ENCODE peak calls at places on chromosomes 11 and 22, in four cellular contexts. One of them, this sample, is unnamed.

GRCh38 chr22:23280356-23281052 is 100.2 kb downstream of the BCR start:
- DNase-seq in K562: peak
- DNase-seq in GM12878: no peak
- DNase-seq in HepG2: no peak
- DNase-seq in this sample: no peak

GRCh38 chr11:85539029-85539689 is 88.0 kb downstream of the DLG2 start:
- DNase-seq in K562: no peak
- DNase-seq in GM12878: no peak
- DNase-seq in HepG2: no peak
- DNase-seq in this sample: no peak

GRCh38 chr22:45608763-45609180 is 62.9 kb upstream of the ATXN10 start:
- DNase-seq in K562: no peak
- DNase-seq in GM12878: no peak
- DNase-seq in HepG2: no peak
- DNase-seq in this sample: no peak

GRCh38 chr11:1786466-1786865 is 22.7 kb upstream of the CTSD start:
- DNase-seq in K562: no peak
- DNase-seq in GM12878: no peak
- DNase-seq in HepG2: no peak
- DNase-seq in this sample: no peak

GRCh38 chr11:108007819-108008218 is 879 bp upstream of the CUL5 start:
- DNase-seq in K562: no peak
- DNase-seq in GM12878: no peak
- DNase-seq in HepG2: no peak
- DNase-seq in this sample: no peak

GRCh38 chr22:47369020-47369419 is 606.6 kb downstream of the TBC1D22A start:
- DNase-seq in K562: no peak
- DNase-seq in GM12878: no peak
- DNase-seq in HepG2: no peak
- DNase-seq in this sample: no peak

GRCh38 chr11:11978792-11979486 is 29.5 kb downstream of the DKK3 start:
- DNase-seq in K562: no peak
- DNase-seq in GM12878: no peak
- DNase-seq in HepG2: no peak
- DNase-seq in this sample: no peak

GRCh38 chr11:47918370-47918690 is 62.0 kb upstream of the PTPRJ start:
- DNase-seq in K562: peak
- DNase-seq in GM12878: no peak
- DNase-seq in HepG2: peak
- DNase-seq in this sample: no peak

GRCh38 chr11:113286509-113287497 is 27.6 kb upstream of the TTC12 start:
- DNase-seq in K562: no peak
- DNase-seq in GM12878: no peak
- DNase-seq in HepG2: no peak
- DNase-seq in this sample: no peak

GRCh38 chr11:23502821-23503220 is 642.5 kb upstream of the CCDC179 start:
- DNase-seq in K562: no peak
- DNase-seq in GM12878: no peak
- DNase-seq in HepG2: no peak
- DNase-seq in this sample: no peak

GRCh38 chr11:134120143-134120850 is 51.4 kb downstream of the JAM3 start:
- DNase-seq in K562: no peak
- DNase-seq in GM12878: no peak
- DNase-seq in HepG2: no peak
- DNase-seq in this sample: no peak

GRCh38 chr11:73055655-73056354 is 86.3 kb downstream of the FCHSD2 start:
- DNase-seq in K562: no peak
- DNase-seq in GM12878: no peak
- DNase-seq in HepG2: no peak
- DNase-seq in this sample: no peak
- TF ChIP-seq TARDBP in K562: no peak
- TF ChIP-seq TARDBP in GM12878: no peak
- TF ChIP-seq TARDBP in HepG2: no peak
- TF ChIP-seq TARDBP in this sample: no peak

GRCh38 chr22:43266117-43266516 is 77.1 kb downstream of the SCUBE1 start:
- DNase-seq in K562: no peak
- DNase-seq in GM12878: no peak
- DNase-seq in HepG2: no peak
- DNase-seq in this sample: no peak
- TF ChIP-seq FOXK2 in K562: no peak
- TF ChIP-seq FOXK2 in GM12878: no peak
- TF ChIP-seq FOXK2 in HepG2: no peak
- TF ChIP-seq FOXK2 in this sample: no peak

DNA sequence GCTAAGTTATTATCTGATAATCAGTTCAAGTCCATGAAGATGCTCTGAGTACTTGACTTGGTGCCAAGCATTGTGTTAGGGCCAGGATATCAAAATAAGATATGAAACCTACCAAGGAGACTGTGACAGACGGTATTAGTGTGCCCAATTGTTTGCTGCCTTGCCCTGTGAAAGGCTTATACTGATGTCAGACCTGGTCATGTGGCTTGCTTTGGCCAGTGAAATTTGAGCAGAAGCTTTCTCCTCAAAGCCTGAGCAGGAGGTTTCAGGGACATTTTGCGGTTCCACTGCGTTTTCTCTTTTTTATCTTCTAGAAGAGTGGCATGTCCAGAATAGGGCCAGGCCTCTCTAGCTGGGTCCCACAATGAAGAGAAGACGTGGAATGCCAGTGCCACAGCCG is 15.8 kb upstream of the PKNOX2 start:
- DNase-seq in K562: no peak
- DNase-seq in GM12878: no peak
- DNase-seq in HepG2: no peak
- DNase-seq in this sample: no peak
- TF ChIP-seq TARDBP in K562: no peak
- TF ChIP-seq TARDBP in GM12878: no peak
- TF ChIP-seq TARDBP in HepG2: no peak
- TF ChIP-seq TARDBP in this sample: no peak

GRCh38 chr22:40313007-40313406 is 33.3 kb upstream of the ADSL start:
- DNase-seq in K562: no peak
- DNase-seq in GM12878: no peak
- DNase-seq in HepG2: no peak
- DNase-seq in this sample: no peak
- TF ChIP-seq FOXK2 in K562: no peak
- TF ChIP-seq FOXK2 in GM12878: no peak
- TF ChIP-seq FOXK2 in HepG2: no peak
- TF ChIP-seq FOXK2 in this sample: no peak

GRCh38 chr22:27474112-27474571 is 327.4 kb downstream of the MN1 start:
- DNase-seq in K562: no peak
- DNase-seq in GM12878: no peak
- DNase-seq in HepG2: no peak
- DNase-seq in this sample: no peak
- TF ChIP-seq TARDBP in K562: no peak
- TF ChIP-seq TARDBP in GM12878: no peak
- TF ChIP-seq TARDBP in HepG2: no peak
- TF ChIP-seq TARDBP in this sample: no peak

DNA sequence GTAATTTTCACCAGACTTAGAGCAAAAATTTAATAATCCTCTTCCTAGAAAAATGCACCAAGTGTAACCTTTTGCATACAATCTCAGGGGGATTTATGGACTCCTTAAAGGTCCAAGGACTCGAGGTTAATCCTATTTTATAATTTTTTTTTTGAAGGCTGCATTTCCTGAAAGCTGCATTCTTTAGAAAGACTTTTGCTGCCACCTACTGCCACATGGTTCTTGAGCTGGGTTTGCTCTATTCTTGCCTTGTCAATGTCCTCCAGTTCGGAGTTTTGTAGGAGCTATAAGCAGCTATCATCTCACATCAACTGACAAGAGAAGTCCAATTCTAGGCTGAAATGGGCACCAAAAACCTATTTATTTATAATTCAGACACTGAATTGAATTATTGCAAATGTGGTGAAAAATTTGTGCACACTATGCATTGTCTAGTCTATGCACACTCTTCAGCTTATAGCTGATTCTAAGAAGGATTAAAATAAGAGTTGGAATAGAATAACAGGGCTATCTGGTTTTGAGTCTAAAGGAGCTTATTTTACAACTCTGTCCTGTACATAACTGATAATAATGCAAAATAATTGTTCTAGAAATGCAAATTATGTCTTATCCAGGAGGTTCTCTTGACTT is 31.3 kb downstream of the TRAF6 start:
- DNase-seq in K562: no peak
- DNase-seq in GM12878: no peak
- DNase-seq in HepG2: peak
- DNase-seq in this sample: peak
- TF ChIP-seq FOXK2 in K562: no peak
- TF ChIP-seq FOXK2 in GM12878: no peak
- TF ChIP-seq FOXK2 in HepG2: no peak
- TF ChIP-seq FOXK2 in this sample: no peak

GRCh38 chr11:104665631-104666030 is 232.6 kb downstream of the CASP12 start:
- DNase-seq in K562: no peak
- DNase-seq in GM12878: no peak
- DNase-seq in HepG2: no peak
- DNase-seq in this sample: no peak
- TF ChIP-seq TARDBP in K562: no peak
- TF ChIP-seq TARDBP in GM12878: no peak
- TF ChIP-seq TARDBP in HepG2: no peak
- TF ChIP-seq TARDBP in this sample: no peak

GRCh38 chr11:57150454-57150917 is 31.3 kb upstream of the LRRC55 start:
- DNase-seq in K562: peak
- DNase-seq in GM12878: no peak
- DNase-seq in HepG2: no peak
- DNase-seq in this sample: no peak
- TF ChIP-seq FOXK2 in K562: no peak
- TF ChIP-seq FOXK2 in GM12878: no peak
- TF ChIP-seq FOXK2 in HepG2: no peak
- TF ChIP-seq FOXK2 in this sample: no peak

GRCh38 chr11:69686452-69686851 is 11.3 kb upstream of the LTO1 start:
- DNase-seq in K562: no peak
- DNase-seq in GM12878: no peak
- DNase-seq in HepG2: no peak
- DNase-seq in this sample: no peak
- TF ChIP-seq TARDBP in K562: no peak
- TF ChIP-seq TARDBP in GM12878: no peak
- TF ChIP-seq TARDBP in HepG2: no peak
- TF ChIP-seq TARDBP in this sample: no peak

DNA sequence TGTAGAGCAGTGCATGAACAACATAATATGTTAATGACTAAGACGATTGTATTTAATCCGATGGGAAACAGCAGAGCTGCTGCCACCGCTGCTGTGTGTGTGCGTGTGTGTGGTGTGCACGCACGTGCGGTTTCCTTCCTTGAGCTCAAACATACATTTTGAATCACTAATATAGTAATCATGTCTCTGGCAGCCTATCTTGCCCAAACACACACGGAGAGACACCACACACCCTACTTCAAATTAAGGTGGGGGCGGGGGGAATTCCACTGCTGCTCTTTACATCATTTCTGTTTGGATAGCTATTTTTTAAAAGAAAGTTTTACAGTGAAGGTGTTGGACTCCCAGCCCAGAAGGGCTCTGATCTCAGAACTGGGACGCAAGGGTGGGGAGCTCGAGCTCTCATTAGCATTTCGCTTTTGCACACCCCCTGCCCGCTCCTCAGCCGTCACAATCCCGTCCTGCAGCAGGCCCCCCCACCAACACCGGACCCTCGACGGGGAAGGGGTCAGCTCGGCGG is 648 bp upstream of the FAM83F start:
- DNase-seq in K562: peak
- DNase-seq in GM12878: no peak
- DNase-seq in HepG2: no peak
- DNase-seq in this sample: no peak
- TF ChIP-seq FOXK2 in K562: no peak
- TF ChIP-seq FOXK2 in GM12878: no peak
- TF ChIP-seq FOXK2 in HepG2: no peak
- TF ChIP-seq FOXK2 in this sample: no peak

This sample was measured in HEK293T.